ENCODE peak calls at places on chromosomes 6 and 20, in eight cellular contexts. R is EL; F is H7; X is nucleus accumbens; Z is activated naive CD4-positive, alpha-beta T cell treated with anti-CD3 and anti-CD28 coated beads for 36 hours; G is AG10803; P is ovary; W is substantia nigra. C is an unnamed sample.

GRCh38 chr20:36824142-36824940 is 50.8 kb upstream of the DSN1 start:
- DNase-seq in R (no peak), F (no peak), X (no peak), Z (no peak), G (no peak), P (no peak), W (no peak), C (no peak)

GRCh38 chr20:34544109-34544793 is 14.3 kb upstream of the MAP1LC3A start:
- DNase-seq in R (no peak), F (peak; percentile 85), X (no peak), Z (peak; percentile 51), G (no peak), P (no peak), W (no peak), C (peak; percentile 63)

GRCh38 chr6:25354078-25354940 is 75.1 kb downstream of the CARMIL1 start:
- DNase-seq in R (peak; percentile 52), F (no peak), X (no peak), Z (no peak), G (peak; percentile 75), P (no peak), W (no peak), C (no peak)

GRCh38 chr20:33653218-33653899 is 8.8 kb upstream of the C20orf144 start:
- DNase-seq in R (peak; percentile 71), F (peak; percentile 95), X (peak; percentile 36), Z (peak; percentile 65), G (peak; percentile 65), P (peak; percentile 78), W (peak; percentile 51), C (peak; percentile 77)

GRCh38 chr20:57395111-57395959 is 4.1 kb downstream of the RBM38 start:
- DNase-seq in R (no peak), F (peak; percentile 92), X (peak; percentile 89), Z (no peak), G (peak; percentile 66), P (peak; percentile 76), W (peak; percentile 94), C (peak; percentile 92)

GRCh38 chr6:106181664-106182418 is 95.7 kb downstream of the PRDM1 start:
- DNase-seq in R (peak; percentile 93), F (no peak), X (no peak), Z (no peak), G (peak; percentile 85), P (no peak), W (no peak), C (no peak)

GRCh38 chr6:3386374-3386857 is 70.4 kb downstream of the SLC22A23 start:
- DNase-seq in R (no peak), F (peak; percentile 54), X (peak; percentile 88), Z (no peak), G (no peak), P (no peak), W (peak; percentile 93), C (peak; percentile 89)

GRCh38 chr6:150325093-150325772 is 43.6 kb upstream of the IYD start:
- DNase-seq in R (no peak), F (no peak), X (no peak), Z (no peak), G (no peak), P (no peak), W (no peak), C (no peak)